ENCODE peak calls at places on chromosome 4, in five cellular contexts. S is IMR-90, E is Peyer's patch, Z is neuronal stem cell, K is adipocyte. R is an unnamed sample.

GRCh38 chr4:147693202-147693601 is 9.2 kb upstream of the PRMT9 start:
- DNase-seq in Z (no peak), S (no peak), K (no peak), E (no peak), R (no peak)

GRCh38 chr4:87965501-87965975 is 10.0 kb upstream of the SPP1 start:
- DNase-seq in E (no peak), S (no peak), Z (no peak), K (no peak), R (no peak)

GRCh38 chr4:83108101-83108861 is 6.2 kb downstream of the PLAC8 start:
- DNase-seq in K (no peak), S (no peak), E (no peak), Z (no peak), R (no peak)

GRCh38 chr4:78477276-78477675 is 74.3 kb upstream of the ANXA3 start:
- DNase-seq in E (no peak), Z (no peak), K (no peak), S (peak; percentile 60), R (peak; percentile 15)

GRCh38 chr4:189126040-189126439 is 814.6 kb upstream of the FRG1 start:
- DNase-seq in K (no peak), Z (no peak), S (no peak), E (no peak), R (no peak)

GRCh38 chr4:156168288-156168687 is 214.6 kb upstream of the CTSO start:
- DNase-seq in K (no peak), Z (no peak), E (no peak), S (no peak), R (no peak)

GRCh38 chr4:68878048-68878447 is 62.3 kb downstream of the UGT2B10 start:
- DNase-seq in E (no peak), S (no peak), K (no peak), Z (no peak), R (no peak)

GRCh38 chr4:11130195-11130975 is 298.3 kb downstream of the HS3ST1 start:
- DNase-seq in Z (no peak), K (no peak), E (no peak), S (peak; percentile 8), R (peak; percentile 70)

GRCh38 chr4:74056858-74057562 is 18.5 kb upstream of the CXCL3 start:
- DNase-seq in S (peak; percentile 95), E (no peak), Z (no peak), K (peak; percentile 82), R (peak; percentile 13)

GRCh38 chr4:154606728-154607723 is 5.4 kb downstream of the FGG start:
- DNase-seq in K (no peak), Z (no peak), S (no peak), E (no peak), R (no peak)

GRCh38 chr4:185721190-185721948 is 90.6 kb downstream of the SORBS2 start:
- DNase-seq in E (no peak), K (peak; percentile 93), S (no peak), Z (no peak), R (no peak)

GRCh38 chr4:105461221-105462041 is 12.4 kb downstream of the PPA2 start:
- DNase-seq in Z (no peak), K (peak; percentile 45), E (no peak), S (no peak), R (no peak)

GRCh38 chr4:105471566-105472176 is 2.2 kb downstream of the PPA2 start:
- DNase-seq in E (peak; percentile 48), Z (peak; percentile 51), S (peak; percentile 79), K (peak; percentile 89), R (peak; percentile 76)

GRCh38 chr4:105462610-105463009 is 11.3 kb downstream of the PPA2 start:
- DNase-seq in K (no peak), Z (no peak), S (no peak), E (no peak), R (no peak)

GRCh38 chr4:105462042-105462421 is 11.8 kb downstream of the PPA2 start:
- DNase-seq in S (no peak), Z (no peak), E (no peak), K (no peak), R (no peak)

GRCh38 chr4:105466580-105466979 is 7.3 kb downstream of the PPA2 start:
- DNase-seq in E (no peak), S (no peak), Z (no peak), K (no peak), R (no peak)
- H3K36me3 ChIP-seq in E (no peaks in the 10 kb centered on the region), S (peaks cover 7% of the 10 kb centered on the region), Z (peaks cover 4% of the 10 kb centered on the region), K (peaks cover 4% of the 10 kb centered on the region), R (no peaks in the 10 kb centered on the region)

GRCh38 chr4:2798399-2799301 is 5.8 kb downstream of the SH3BP2 start:
- DNase-seq in K (no peak), Z (no peak), E (peak; percentile 88), S (no peak), R (no peak)
- H3K4me3 ChIP-seq in K (no peak overlapping the region), Z (no peak overlapping the region), E (peak overlapping the region; percentile 23), S (no peak overlapping the region), R (no peak overlapping the region)

DNA sequence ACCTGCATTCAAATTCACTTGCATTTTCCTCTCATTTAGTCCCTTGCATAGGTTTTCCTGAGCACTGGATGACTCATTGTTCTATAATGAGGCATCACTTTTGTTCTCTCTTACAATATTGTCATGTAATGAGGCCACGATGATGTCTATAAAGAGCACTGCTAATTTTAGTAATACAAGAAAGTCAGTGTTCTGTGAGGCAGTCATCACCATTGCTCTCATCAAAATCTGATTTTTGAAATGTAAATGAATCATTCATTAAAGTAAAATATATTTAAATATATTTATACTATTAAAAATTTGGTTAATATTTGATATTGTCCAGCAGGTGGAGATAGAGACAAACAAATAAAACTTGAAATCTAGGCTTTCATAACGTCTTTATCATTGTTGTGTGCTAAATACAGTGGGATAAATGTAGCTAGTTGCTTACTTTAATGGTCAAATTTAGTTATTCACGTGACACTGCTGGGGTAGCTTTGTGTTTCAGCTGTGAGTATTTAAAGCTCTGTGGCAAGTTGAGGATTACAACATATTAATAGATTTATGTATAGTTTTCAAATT is 15.4 kb downstream of the HMGB2 start:
- DNase-seq in Z (no peak), K (peak; percentile 79), E (no peak), S (peak; percentile 74), R (no peak)
- H3K36me3 ChIP-seq in Z (peaks cover 7% of the 10 kb centered on the region), K (no peaks in the 10 kb centered on the region), E (no peaks in the 10 kb centered on the region), S (peaks cover 1% of the 10 kb centered on the region), R (no peaks in the 10 kb centered on the region)

DNA sequence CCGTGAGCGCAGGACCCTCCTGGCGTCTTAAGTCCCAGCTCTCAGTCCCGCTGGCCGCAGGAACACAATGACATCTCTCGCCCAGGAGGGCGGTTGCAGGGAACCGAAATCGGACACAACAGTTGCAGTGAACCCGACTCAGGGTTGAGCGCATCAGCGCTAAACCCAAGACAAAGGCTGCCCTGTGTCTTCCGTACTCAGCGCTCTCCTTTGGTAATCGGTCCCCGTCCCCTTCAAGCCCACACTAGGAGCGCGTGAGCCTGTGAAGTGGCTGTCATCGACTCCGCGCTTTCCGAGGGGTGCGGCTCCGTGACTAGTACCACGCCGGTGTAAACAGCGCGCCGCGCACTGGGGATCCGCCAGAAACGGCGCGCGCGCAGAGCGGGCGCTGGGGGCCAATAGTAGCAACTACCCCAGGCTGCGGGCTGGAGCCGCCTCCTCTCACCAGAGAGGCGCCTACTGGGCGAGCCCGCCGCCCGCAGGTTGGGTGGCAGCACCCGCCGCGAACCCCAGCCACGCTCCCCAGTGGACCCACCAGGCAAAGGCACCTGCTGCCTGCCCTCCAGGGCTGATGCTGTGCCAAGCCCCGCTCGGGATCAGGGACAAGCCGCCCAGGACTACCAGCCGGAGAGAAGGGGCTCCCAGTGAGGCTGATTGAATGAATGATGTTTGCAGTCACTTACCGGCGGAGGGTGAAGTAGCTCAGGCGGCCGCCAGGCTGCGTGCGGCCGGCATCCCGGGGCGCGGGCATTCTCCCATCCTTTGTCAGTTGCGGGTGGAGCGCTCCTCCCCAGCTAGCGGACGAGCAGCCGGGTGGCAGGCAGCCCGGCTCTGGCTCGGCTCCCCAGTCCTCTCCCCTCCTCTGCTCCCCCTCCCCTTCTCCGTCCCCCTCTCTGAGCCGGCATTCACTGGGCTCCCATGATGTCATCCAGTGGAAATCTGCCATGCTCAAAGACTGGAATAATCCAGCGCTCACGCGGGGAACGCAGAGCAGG is 370.4 kb upstream of the SMIM31 start:
- DNase-seq in Z (peak; percentile 70), S (peak; percentile 0), K (no peak), E (no peak), R (peak; percentile 33)
- H3K4me3 ChIP-seq in Z (peak overlapping the region; percentile 33), S (no peak overlapping the region), K (peak overlapping the region; percentile 74), E (no peak overlapping the region), R (peak overlapping the region; percentile 62)

DNA sequence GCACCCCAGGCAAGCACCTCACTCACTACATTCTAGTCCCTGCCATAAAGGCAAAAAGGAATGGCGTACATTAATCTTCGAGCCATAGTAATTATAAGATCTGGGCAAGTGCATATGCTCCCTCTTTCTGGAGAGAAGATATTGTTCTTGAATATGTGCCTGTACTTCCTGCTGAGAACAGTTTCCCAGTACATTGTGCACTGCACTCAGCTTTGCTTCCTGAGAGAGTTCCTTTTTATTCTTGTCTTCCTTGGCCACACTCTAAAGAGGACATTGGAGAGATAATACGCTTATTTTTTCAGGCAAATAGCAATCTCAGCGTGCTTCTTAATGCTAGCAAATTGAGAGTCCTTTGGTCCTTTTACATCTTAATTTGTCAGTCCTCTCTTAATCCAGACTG is 909.0 kb upstream of the PCDH10 start:
- DNase-seq in K (no peak), S (no peak), E (no peak), Z (no peak), R (no peak)
- H3K36me3 ChIP-seq in K (no peaks in the 10 kb centered on the region), S (no peaks in the 10 kb centered on the region), E (no peaks in the 10 kb centered on the region), Z (no peaks in the 10 kb centered on the region), R (no peaks in the 10 kb centered on the region)

DNA sequence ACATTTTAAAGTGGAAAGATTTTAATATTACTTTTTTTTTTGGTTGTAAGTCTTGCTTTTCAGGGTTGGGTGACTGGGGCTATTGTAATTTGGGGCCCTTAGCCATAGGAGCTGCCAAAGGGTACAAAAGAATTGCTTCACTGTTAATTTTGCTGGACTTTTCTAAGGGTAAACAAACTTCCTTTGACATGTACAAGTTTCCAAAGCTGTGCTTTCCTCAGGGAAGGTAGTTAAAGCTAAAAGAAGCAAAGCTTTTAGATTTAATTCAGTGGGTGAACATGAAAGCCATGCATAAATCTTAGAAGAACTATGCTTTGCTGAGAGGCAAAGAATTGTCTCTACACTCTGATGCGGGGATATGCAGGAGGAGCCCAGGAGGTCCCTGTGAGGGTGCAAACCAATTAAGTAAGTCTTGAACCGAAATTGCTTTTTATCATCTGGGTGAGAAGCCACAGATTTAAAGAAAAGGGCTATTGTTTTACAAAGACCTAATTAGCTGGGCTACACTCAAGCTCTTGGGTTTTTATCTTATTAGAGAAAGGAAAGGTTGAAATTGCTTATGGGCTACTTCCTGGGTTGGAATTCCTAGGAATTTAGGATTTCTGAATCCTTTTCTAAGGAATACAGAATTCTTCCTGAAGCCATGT is 188.6 kb upstream of the ANK2 start:
- DNase-seq in S (no peak), E (no peak), K (peak; percentile 15), Z (peak; percentile 68), R (no peak)
- H3K4me3 ChIP-seq in S (no peak overlapping the region), E (no peak overlapping the region), K (no peak overlapping the region), Z (no peak overlapping the region), R (no peak overlapping the region)

GRCh38 chr4:8580321-8581093 is at the start of gene GPR78:
- DNase-seq in K (peak; percentile 69), Z (peak; percentile 92), S (peak; percentile 49), E (peak; percentile 55), R (peak; percentile 37)
- H3K36me3 ChIP-seq in K (no peaks in the 10 kb centered on the region), Z (no peaks in the 10 kb centered on the region), S (no peaks in the 10 kb centered on the region), E (no peaks in the 10 kb centered on the region), R (no peaks in the 10 kb centered on the region)

DNA sequence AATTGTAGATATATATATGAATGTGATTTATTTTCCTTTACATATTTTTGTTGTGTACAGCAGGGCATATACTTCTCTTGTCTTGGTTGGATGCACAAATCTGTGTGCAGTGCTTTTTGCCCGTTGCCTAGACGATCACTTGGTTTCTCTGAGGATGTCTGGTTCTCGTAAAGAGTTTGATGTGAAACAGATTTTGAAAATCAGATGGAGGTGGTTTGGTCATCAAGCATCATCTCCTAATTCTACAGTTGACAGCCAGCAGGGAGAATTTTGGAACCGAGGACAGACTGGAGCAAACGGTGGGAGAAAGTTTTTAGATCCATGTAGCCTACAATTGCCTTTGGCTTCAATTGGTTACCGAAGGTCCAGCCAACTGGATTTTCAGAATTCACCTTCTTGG is 467 bp downstream of the KLHL5 start:
- DNase-seq in E (no peak), Z (no peak), K (peak; percentile 29), S (no peak), R (no peak)
- H3K4me3 ChIP-seq in E (no peak overlapping the region), Z (peak overlapping the region; percentile 49), K (no peak overlapping the region), S (no peak overlapping the region), R (no peak overlapping the region)